ENCODE peak calls at places on chromosome 3, in eight cellular contexts. One of them, this sample, is unnamed.

GRCh38 chr3:117885046-117885445 is 1149.6 kb downstream of the IGSF11 start:
- DNase-seq in H9: no peak
- DNase-seq in amniotic stem cell: no peak
- DNase-seq in left ventricle myocardium inferior: no peak
- DNase-seq in ecto neural progenitor cell: no peak
- DNase-seq in NCI-H2171: no peak
- DNase-seq in iris pigment epithelial cell: no peak
- DNase-seq in astrocyte of the hippocampus: peak
- DNase-seq in this sample: no peak

GRCh38 chr3:113436794-113437193 is 4.5 kb downstream of the CFAP44 start:
- DNase-seq in H9: no peak
- DNase-seq in amniotic stem cell: no peak
- DNase-seq in left ventricle myocardium inferior: no peak
- DNase-seq in ecto neural progenitor cell: no peak
- DNase-seq in NCI-H2171: no peak
- DNase-seq in iris pigment epithelial cell: peak
- DNase-seq in astrocyte of the hippocampus: peak
- DNase-seq in this sample: peak

GRCh38 chr3:73484656-73485248 is 140.0 kb downstream of the PDZRN3 start:
- DNase-seq in H9: peak
- DNase-seq in amniotic stem cell: no peak
- DNase-seq in left ventricle myocardium inferior: no peak
- DNase-seq in ecto neural progenitor cell: no peak
- DNase-seq in NCI-H2171: no peak
- DNase-seq in iris pigment epithelial cell: no peak
- DNase-seq in astrocyte of the hippocampus: no peak
- DNase-seq in this sample: no peak

GRCh38 chr3:94115482-94115881 is 52.6 kb downstream of the NSUN3 start:
- DNase-seq in H9: no peak
- DNase-seq in amniotic stem cell: peak
- DNase-seq in left ventricle myocardium inferior: no peak
- DNase-seq in ecto neural progenitor cell: no peak
- DNase-seq in NCI-H2171: no peak
- DNase-seq in iris pigment epithelial cell: peak
- DNase-seq in astrocyte of the hippocampus: peak
- DNase-seq in this sample: peak

GRCh38 chr3:131591394-131591990 is 88.7 kb upstream of the MRPL3 start:
- DNase-seq in H9: no peak
- DNase-seq in amniotic stem cell: no peak
- DNase-seq in left ventricle myocardium inferior: no peak
- DNase-seq in ecto neural progenitor cell: no peak
- DNase-seq in NCI-H2171: no peak
- DNase-seq in iris pigment epithelial cell: peak
- DNase-seq in astrocyte of the hippocampus: peak
- DNase-seq in this sample: peak

GRCh38 chr3:73653877-73654276 is 29.1 kb upstream of the PDZRN3 start:
- DNase-seq in H9: no peak
- DNase-seq in amniotic stem cell: no peak
- DNase-seq in left ventricle myocardium inferior: no peak
- DNase-seq in ecto neural progenitor cell: no peak
- DNase-seq in NCI-H2171: no peak
- DNase-seq in iris pigment epithelial cell: peak
- DNase-seq in astrocyte of the hippocampus: peak
- DNase-seq in this sample: peak

GRCh38 chr3:108302570-108302969 is 6.2 kb downstream of the HHLA2 start:
- DNase-seq in H9: no peak
- DNase-seq in amniotic stem cell: no peak
- DNase-seq in left ventricle myocardium inferior: no peak
- DNase-seq in ecto neural progenitor cell: no peak
- DNase-seq in NCI-H2171: no peak
- DNase-seq in iris pigment epithelial cell: no peak
- DNase-seq in astrocyte of the hippocampus: no peak
- DNase-seq in this sample: no peak

GRCh38 chr3:115804722-115805121 is 181.4 kb downstream of the GAP43 start:
- DNase-seq in H9: no peak
- DNase-seq in amniotic stem cell: peak
- DNase-seq in left ventricle myocardium inferior: no peak
- DNase-seq in ecto neural progenitor cell: no peak
- DNase-seq in NCI-H2171: no peak
- DNase-seq in iris pigment epithelial cell: peak
- DNase-seq in astrocyte of the hippocampus: no peak
- DNase-seq in this sample: peak

GRCh38 chr3:159250961-159251360 is 449.1 kb downstream of the MFSD1 start:
- DNase-seq in H9: no peak
- DNase-seq in amniotic stem cell: no peak
- DNase-seq in left ventricle myocardium inferior: no peak
- DNase-seq in ecto neural progenitor cell: no peak
- DNase-seq in NCI-H2171: no peak
- DNase-seq in iris pigment epithelial cell: peak
- DNase-seq in astrocyte of the hippocampus: no peak
- DNase-seq in this sample: peak

GRCh38 chr3:171094411-171094810 is 67.9 kb upstream of the SLC2A2 start:
- DNase-seq in H9: no peak
- DNase-seq in amniotic stem cell: no peak
- DNase-seq in left ventricle myocardium inferior: no peak
- DNase-seq in ecto neural progenitor cell: no peak
- DNase-seq in NCI-H2171: no peak
- DNase-seq in iris pigment epithelial cell: no peak
- DNase-seq in astrocyte of the hippocampus: no peak
- DNase-seq in this sample: no peak

GRCh38 chr3:22612927-22613326 is 590.2 kb upstream of the UBE2E2 start:
- DNase-seq in H9: no peak
- DNase-seq in amniotic stem cell: no peak
- DNase-seq in left ventricle myocardium inferior: no peak
- DNase-seq in ecto neural progenitor cell: no peak
- DNase-seq in NCI-H2171: no peak
- DNase-seq in iris pigment epithelial cell: no peak
- DNase-seq in astrocyte of the hippocampus: no peak
- DNase-seq in this sample: no peak

GRCh38 chr3:153103406-153103945 is 58.5 kb upstream of the RAP2B start:
- DNase-seq in H9: no peak
- DNase-seq in amniotic stem cell: no peak
- DNase-seq in left ventricle myocardium inferior: no peak
- DNase-seq in ecto neural progenitor cell: no peak
- DNase-seq in NCI-H2171: no peak
- DNase-seq in iris pigment epithelial cell: no peak
- DNase-seq in astrocyte of the hippocampus: no peak
- DNase-seq in this sample: no peak

GRCh38 chr3:174159629-174160028 is 699.5 kb upstream of the NAALADL2 start:
- DNase-seq in H9: no peak
- DNase-seq in amniotic stem cell: no peak
- DNase-seq in left ventricle myocardium inferior: no peak
- DNase-seq in ecto neural progenitor cell: no peak
- DNase-seq in NCI-H2171: no peak
- DNase-seq in iris pigment epithelial cell: no peak
- DNase-seq in astrocyte of the hippocampus: no peak
- DNase-seq in this sample: no peak

GRCh38 chr3:13045904-13046568 is 27.2 kb downstream of the IQSEC1 start:
- DNase-seq in H9: no peak
- DNase-seq in amniotic stem cell: no peak
- DNase-seq in left ventricle myocardium inferior: no peak
- DNase-seq in ecto neural progenitor cell: no peak
- DNase-seq in NCI-H2171: peak
- DNase-seq in iris pigment epithelial cell: no peak
- DNase-seq in astrocyte of the hippocampus: no peak
- DNase-seq in this sample: no peak

GRCh38 chr3:81920805-81921204 is 159.4 kb upstream of the GBE1 start:
- DNase-seq in H9: no peak
- DNase-seq in amniotic stem cell: no peak
- DNase-seq in left ventricle myocardium inferior: no peak
- DNase-seq in ecto neural progenitor cell: no peak
- DNase-seq in NCI-H2171: peak
- DNase-seq in iris pigment epithelial cell: no peak
- DNase-seq in astrocyte of the hippocampus: no peak
- DNase-seq in this sample: no peak

GRCh38 chr3:9793161-9793781 is 389 bp downstream of the ARPC4 start:
- DNase-seq in H9: no peak
- DNase-seq in amniotic stem cell: peak
- DNase-seq in left ventricle myocardium inferior: no peak
- DNase-seq in ecto neural progenitor cell: no peak
- DNase-seq in NCI-H2171: no peak
- DNase-seq in iris pigment epithelial cell: peak
- DNase-seq in astrocyte of the hippocampus: peak
- DNase-seq in this sample: peak

GRCh38 chr3:81867875-81868274 is 106.4 kb upstream of the GBE1 start:
- DNase-seq in H9: no peak
- DNase-seq in amniotic stem cell: no peak
- DNase-seq in left ventricle myocardium inferior: no peak
- DNase-seq in ecto neural progenitor cell: no peak
- DNase-seq in NCI-H2171: no peak
- DNase-seq in iris pigment epithelial cell: no peak
- DNase-seq in astrocyte of the hippocampus: no peak
- DNase-seq in this sample: no peak

GRCh38 chr3:15345608-15346137 is 13.3 kb upstream of the SH3BP5 start:
- DNase-seq in H9: no peak
- DNase-seq in amniotic stem cell: no peak
- DNase-seq in left ventricle myocardium inferior: no peak
- DNase-seq in ecto neural progenitor cell: no peak
- DNase-seq in NCI-H2171: no peak
- DNase-seq in iris pigment epithelial cell: no peak
- DNase-seq in astrocyte of the hippocampus: no peak
- DNase-seq in this sample: no peak

GRCh38 chr3:14839236-14839635 is 20.5 kb downstream of the FGD5 start:
- DNase-seq in H9: peak
- DNase-seq in amniotic stem cell: no peak
- DNase-seq in left ventricle myocardium inferior: no peak
- DNase-seq in ecto neural progenitor cell: peak
- DNase-seq in NCI-H2171: no peak
- DNase-seq in iris pigment epithelial cell: no peak
- DNase-seq in astrocyte of the hippocampus: no peak
- DNase-seq in this sample: no peak

GRCh38 chr3:74267126-74267525 is 347.3 kb downstream of the CNTN3 start:
- DNase-seq in H9: no peak
- DNase-seq in amniotic stem cell: no peak
- DNase-seq in left ventricle myocardium inferior: no peak
- DNase-seq in ecto neural progenitor cell: no peak
- DNase-seq in NCI-H2171: no peak
- DNase-seq in iris pigment epithelial cell: peak
- DNase-seq in astrocyte of the hippocampus: peak
- DNase-seq in this sample: no peak

GRCh38 chr3:52108302-52109232 is 45.7 kb downstream of the POC1A start:
- DNase-seq in H9: peak
- DNase-seq in amniotic stem cell: no peak
- DNase-seq in left ventricle myocardium inferior: peak
- DNase-seq in ecto neural progenitor cell: no peak
- DNase-seq in NCI-H2171: no peak
- DNase-seq in iris pigment epithelial cell: no peak
- DNase-seq in astrocyte of the hippocampus: no peak
- DNase-seq in this sample: no peak